ENCODE peak calls at places on chromosomes 4 and X, in four cellular contexts. Z, B, U and L are unnamed samples. For H3K9me3, the result is how much of the 10 kb centered on the place peaks cover.

GRCh38 chr4:17173300-17173699 is 274.9 kb upstream of the LDB2 start:
- DNase-seq in Z (no peak), B (no peak), U (no peak), L (peak)

GRCh38 chrX:46447384-46447783 is 97.8 kb downstream of the ZNF674 start:
- DNase-seq in Z (no peak), B (peak), U (no peak), L (no peak)

GRCh38 chr4:92304636-92305035 is 870 bp downstream of the GRID2 start:
- DNase-seq in Z (no peak), B (no peak), U (no peak), L (no peak)

GRCh38 chr4:106463622-106464021 is 95.0 kb upstream of the GIMD1 start:
- DNase-seq in Z (no peak), B (no peak), U (no peak), L (no peak)

GRCh38 chr4:183398298-183399129 is 45.9 kb upstream of the CDKN2AIP start:
- DNase-seq in Z (no peak), B (peak), U (peak), L (peak)

GRCh38 chr4:156255205-156255604 is 301.5 kb upstream of the CTSO start:
- DNase-seq in Z (no peak), B (no peak), U (no peak), L (no peak)

GRCh38 chr4:89836031-89836777 is 757 bp downstream of the SNCA start:
- DNase-seq in Z (no peak), B (no peak), U (peak), L (no peak)

GRCh38 chr4:53804719-53805118 is 213.4 kb upstream of the LNX1 start:
- DNase-seq in Z (peak), B (no peak), U (peak), L (peak)

GRCh38 chr4:158255727-158256324 is 45.5 kb downstream of the TMEM144 start:
- DNase-seq in Z (peak), B (peak), U (no peak), L (peak)

GRCh38 chr4:55358668-55359067 is 12.6 kb downstream of the SRD5A3 start:
- DNase-seq in Z (peak), B (peak), U (no peak), L (peak)

GRCh38 chrX:78105944-78106650 is 2.0 kb downstream of the PGK1 start:
- DNase-seq in Z (no peak), B (peak), U (no peak), L (no peak)

GRCh38 chrX:71911023-71911730 is 532 bp downstream of the NHSL2 start:
- DNase-seq in Z (no peak), B (peak), U (peak), L (no peak)

GRCh38 chr4:63349674-63350025 is 1059.6 kb downstream of the TECRL start:
- DNase-seq in Z (no peak), B (no peak), U (no peak), L (no peak)
- H3K9me3 ChIP-seq in Z (under half), B (under half), U (under half), L (under half)

GRCh38 chrX:3938587-3938986 is 225.1 kb upstream of the PRKX start:
- DNase-seq in Z (no peak), B (no peak), U (no peak), L (no peak)

GRCh38 chrX:3939967-3940610 is 226.6 kb upstream of the PRKX start:
- DNase-seq in Z (peak), B (peak), U (peak), L (peak)
- TF ChIP-seq CTCF in Z (peak), B (peak), U (no peak), L (peak)

GRCh38 chrX:120144178-120144844 is 14.1 kb upstream of the RHOXF2 start:
- DNase-seq in Z (no peak), B (no peak), U (no peak), L (no peak)
- H3K4me3 ChIP-seq in Z (no peak), B (no peak), U (no peak), L (no peak)

GRCh38 chr4:179836179-179837075 is 2394.2 kb upstream of the AGA start:
- DNase-seq in Z (no peak), B (peak), U (no peak), L (no peak)

GRCh38 chr4:179831274-179831673 is 2389.0 kb upstream of the AGA start:
- DNase-seq in Z (no peak), B (no peak), U (no peak), L (no peak)
- H3K9me3 ChIP-seq in Z (under half), B (under half), U (under half), L (under half)

DNA sequence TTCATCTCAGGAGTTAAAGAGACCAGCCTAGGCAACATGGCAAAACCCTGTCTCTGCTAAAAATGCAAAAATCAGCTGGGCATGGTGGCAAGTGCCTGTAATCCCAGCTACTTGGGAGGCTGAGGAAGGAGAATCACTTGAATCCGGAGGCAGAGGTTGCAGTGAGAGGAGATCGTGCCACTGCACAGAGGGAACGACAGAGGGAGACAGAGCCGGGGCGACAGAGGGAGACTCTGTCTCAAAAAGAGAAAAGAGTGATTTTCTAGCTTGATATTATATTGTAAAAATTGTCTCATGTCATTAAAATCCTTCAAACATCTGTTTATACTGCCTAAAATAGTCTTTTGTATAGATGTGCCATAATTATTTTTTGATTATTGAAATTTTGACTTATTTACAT is 225.4 kb upstream of the AGA start:
- DNase-seq in Z (no peak), B (no peak), U (no peak), L (no peak)
- TF ChIP-seq CTCF in Z (peak), B (no peak), U (no peak), L (no peak)

GRCh38 chr4:1053080-1053661 is 41.7 kb downstream of the FGFRL1 start:
- DNase-seq in Z (no peak), B (peak), U (no peak), L (no peak)

GRCh38 chr4:1058198-1058996 is 47.0 kb downstream of the FGFRL1 start:
- DNase-seq in Z (no peak), B (no peak), U (no peak), L (no peak)

GRCh38 chr4:1057403-1057745 is 45.9 kb downstream of the FGFRL1 start:
- DNase-seq in Z (no peak), B (no peak), U (no peak), L (no peak)

GRCh38 chr4:1056671-1057402 is 45.4 kb downstream of the FGFRL1 start:
- DNase-seq in Z (no peak), B (no peak), U (no peak), L (no peak)

GRCh38 chr4:1055721-1056590 is 44.5 kb downstream of the FGFRL1 start:
- DNase-seq in Z (no peak), B (peak), U (peak), L (peak)
- H3K4me3 ChIP-seq in Z (no peak), B (no peak), U (no peak), L (peak)

GRCh38 chr4:165894159-165894558 is 21.1 kb downstream of the TLL1 start:
- DNase-seq in Z (no peak), B (no peak), U (no peak), L (no peak)
- H3K9me3 ChIP-seq in Z (under half), B (under half), U (under half), L (under half)